ENCODE peak calls at places on chromosomes 16 and 17, in four cellular contexts. C is glutamatergic neuron, K is ovary, B is AG10803. L is an unnamed sample.

GRCh38 chr17:79066963-79067362 is 7.7 kb upstream of the ENGASE start:
- DNase-seq in C (no peak), K (no peak), B (no peak), L (no peak)

GRCh38 chr16:87127061-87127765 is 190.0 kb downstream of the C16orf95 start:
- DNase-seq in C (no peak), K (peak), B (no peak), L (no peak)

GRCh38 chr16:80466024-80466986 is 74.5 kb upstream of the DYNLRB2 start:
- DNase-seq in C (peak), K (peak), B (peak), L (peak)

GRCh38 chr17:47297661-47298400 is 25.9 kb upstream of the EFCAB13 start:
- DNase-seq in C (no peak), K (no peak), B (no peak), L (no peak)

GRCh38 chr17:55845385-55845784 is 94.5 kb downstream of the PCTP start:
- DNase-seq in C (peak), K (peak), B (peak), L (peak)

GRCh38 chr17:57195790-57196460 is 60.4 kb upstream of the MSI2 start:
- DNase-seq in C (no peak), K (no peak), B (no peak), L (no peak)

GRCh38 chr16:50570354-50570753 is 22.2 kb downstream of the NKD1 start:
- DNase-seq in C (no peak), K (no peak), B (no peak), L (no peak)

GRCh38 chr16:63714876-63715275 is 1407.0 kb downstream of the CDH11 start:
- DNase-seq in C (no peak), K (no peak), B (no peak), L (no peak)

GRCh38 chr17:59332890-59333377 is 1.5 kb downstream of the YPEL2 start:
- DNase-seq in C (no peak), K (peak), B (peak), L (no peak)

GRCh38 chr16:10226672-10227306 is 44.6 kb upstream of the GRIN2A start:
- DNase-seq in C (no peak), K (no peak), B (no peak), L (no peak)

GRCh38 chr17:69761011-69761410 is 314.0 kb upstream of the KCNJ16 start:
- DNase-seq in C (no peak), K (no peak), B (peak), L (no peak)

GRCh38 chr17:38729368-38729885 is 714 bp upstream of the CISD3 start:
- DNase-seq in C (no peak), K (no peak), B (no peak), L (no peak)

GRCh38 chr16:19135896-19136438 is 22.2 kb downstream of the ITPRIPL2 start:
- DNase-seq in C (no peak), K (no peak), B (peak), L (no peak)

GRCh38 chr17:41705271-41705991 is 6.7 kb upstream of the GAST start:
- DNase-seq in C (peak), K (peak), B (peak), L (no peak)

GRCh38 chr16:58814348-58814801 is 80.3 kb upstream of the GOT2 start:
- DNase-seq in C (peak), K (peak), B (peak), L (peak)

GRCh38 chr17:27497696-27498095 is 41.4 kb downstream of the KSR1 start:
- DNase-seq in C (no peak), K (no peak), B (peak), L (no peak)

GRCh38 chr16:11315499-11315898 is 29.8 kb upstream of the RMI2 start:
- DNase-seq in C (no peak), K (no peak), B (no peak), L (no peak)

GRCh38 chr16:15782573-15783365 is 74.1 kb downstream of the MYH11 start:
- DNase-seq in C (no peak), K (no peak), B (no peak), L (no peak)

GRCh38 chr16:72501739-72502653 is 330.0 kb upstream of the PMFBP1 start:
- DNase-seq in C (peak), K (peak), B (peak), L (peak)

GRCh38 chr16:16019488-16019887 is 70.1 kb downstream of the ABCC1 start:
- DNase-seq in C (no peak), K (no peak), B (peak), L (no peak)

DNA sequence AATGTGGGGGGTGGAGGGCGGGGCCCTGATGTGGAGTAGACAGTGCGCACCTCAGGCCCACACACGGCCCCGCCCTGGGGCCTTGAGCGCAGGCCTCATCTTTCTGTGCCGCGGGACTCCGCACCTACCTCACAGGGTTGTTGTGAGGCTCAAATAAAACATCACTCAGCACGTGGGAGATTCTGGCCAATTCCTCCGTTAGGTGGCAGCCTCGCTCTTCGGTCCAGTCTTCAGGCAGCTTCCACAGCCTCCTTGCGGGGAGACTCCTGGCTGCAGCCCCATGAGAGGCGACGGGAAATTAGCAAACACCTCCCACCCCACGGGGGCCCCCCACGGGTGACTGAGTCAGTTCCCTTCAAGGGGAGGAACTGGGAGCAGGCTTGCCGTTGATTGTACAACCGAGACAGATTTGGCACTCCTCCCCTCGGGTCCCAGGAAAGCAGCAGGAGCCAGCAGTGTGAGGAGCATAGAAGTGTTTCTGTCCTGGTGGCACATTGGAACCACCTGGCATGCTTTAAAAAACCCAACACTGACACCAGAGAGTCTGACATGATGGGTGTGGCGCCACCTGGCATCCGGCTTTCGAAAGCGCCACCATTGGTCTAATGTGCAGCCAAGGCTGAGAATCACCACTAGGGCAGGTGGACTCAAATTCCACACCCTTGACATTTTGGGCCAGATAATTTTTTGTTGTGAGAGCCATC is 7.6 kb downstream of the MRM1 start:
- DNase-seq in C (peak), K (peak), B (peak), L (no peak)
- TF ChIP-seq CTCF in C (peak), K (peak), B (peak), L (no peak)

GRCh38 chr17:2369551-2370210 is 31.2 kb downstream of the MNT start:
- DNase-seq in C (peak), K (no peak), B (no peak), L (no peak)
- TF ChIP-seq CTCF in C (peak), K (no peak), B (no peak), L (no peak)

GRCh38 chr17:35655303-35655702 is 68.2 kb downstream of the AP2B1 start:
- DNase-seq in C (no peak), K (no peak), B (no peak), L (no peak)

GRCh38 chr17:35651467-35651866 is 64.3 kb downstream of the AP2B1 start:
- DNase-seq in C (no peak), K (no peak), B (no peak), L (no peak)

DNA sequence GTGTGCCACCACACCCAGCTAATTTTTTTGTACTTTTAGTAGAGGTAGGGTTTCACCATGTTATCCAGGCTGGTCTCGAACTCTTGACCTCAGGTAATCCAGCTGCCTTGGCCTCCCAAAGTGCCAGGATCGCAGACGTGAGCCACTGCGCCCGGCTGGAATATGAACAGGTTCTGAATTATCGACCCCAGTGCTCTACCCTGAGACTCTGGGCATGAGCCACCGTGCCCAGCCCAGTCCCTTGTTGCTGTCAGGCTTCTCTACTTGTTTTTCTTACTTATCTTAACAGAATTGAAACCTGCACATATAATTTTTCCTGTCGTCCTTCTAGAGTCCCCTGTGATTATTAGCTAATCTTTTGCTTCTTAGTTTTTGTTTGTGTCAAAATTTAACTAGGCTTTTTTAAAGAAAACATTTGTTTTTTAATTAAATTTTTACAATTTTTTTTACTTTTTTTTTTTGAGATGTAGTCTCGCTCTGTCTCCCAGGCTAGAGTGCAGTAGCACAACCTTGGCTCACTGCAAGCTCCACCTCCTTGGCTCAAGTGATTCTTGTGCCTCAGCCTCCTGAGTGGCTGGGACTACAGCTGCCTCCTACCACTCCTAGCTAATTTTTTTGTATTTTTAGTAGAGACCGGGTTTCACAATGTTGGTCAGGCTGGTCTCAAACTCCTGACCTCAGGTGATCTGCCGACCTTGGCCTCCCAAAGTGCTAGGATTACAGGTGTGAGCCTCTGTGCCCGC is 66.7 kb downstream of the AP2B1 start:
- DNase-seq in C (no peak), K (no peak), B (no peak), L (no peak)
- TF ChIP-seq CTCF in C (no peak), K (no peak), B (no peak), L (no peak)

GRCh38 chr16:86016201-86016965 is 117.4 kb downstream of the IRF8 start:
- DNase-seq in C (peak), K (peak), B (peak), L (peak)
- TF ChIP-seq CTCF in C (peak), K (peak), B (peak), L (peak)

DNA sequence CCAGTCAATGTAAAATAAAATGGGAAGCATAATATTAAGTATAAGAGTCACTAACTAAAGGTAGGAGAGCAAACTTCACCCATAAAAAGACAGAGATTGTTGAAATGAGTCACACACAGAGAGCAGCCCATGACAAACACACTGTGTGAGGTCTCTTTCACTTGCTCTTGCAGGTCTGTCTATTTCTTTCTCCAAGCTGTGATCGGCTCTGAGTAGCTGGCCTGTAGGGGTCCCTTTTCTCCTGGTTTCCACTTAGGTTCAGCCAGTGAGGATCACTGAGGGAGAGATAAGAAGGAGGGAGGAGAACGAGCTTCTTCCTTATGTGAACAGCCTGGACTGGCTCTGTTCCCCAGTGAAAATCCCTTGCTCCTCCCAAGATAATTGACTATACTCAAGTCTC is 133.7 kb upstream of the HS3ST3A1 start:
- DNase-seq in C (no peak), K (no peak), B (peak), L (no peak)
- TF ChIP-seq CTCF in C (no peak), K (no peak), B (peak), L (no peak)

DNA sequence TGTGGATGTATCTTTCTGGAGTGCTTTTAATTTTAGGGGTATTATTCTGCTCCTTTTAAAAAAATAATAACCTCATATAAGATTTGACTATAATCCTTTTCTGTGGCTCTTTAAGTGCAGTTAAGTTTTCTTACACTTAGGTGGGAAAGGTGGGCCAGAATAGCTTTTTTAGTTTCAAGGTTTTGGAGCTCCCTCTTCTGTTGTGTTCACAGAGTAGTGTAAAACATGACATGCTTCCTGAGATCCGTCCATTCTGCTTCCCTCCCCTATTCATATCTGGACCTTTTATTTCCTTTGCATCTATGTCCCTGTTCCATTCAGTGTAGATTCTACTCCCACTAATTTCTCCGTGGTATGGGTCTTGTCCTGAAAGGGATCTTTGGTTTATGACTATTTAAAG is 12.8 kb downstream of the LRRC36 start:
- DNase-seq in C (no peak), K (no peak), B (peak), L (no peak)
- TF ChIP-seq CTCF in C (no peak), K (no peak), B (peak), L (peak)

DNA sequence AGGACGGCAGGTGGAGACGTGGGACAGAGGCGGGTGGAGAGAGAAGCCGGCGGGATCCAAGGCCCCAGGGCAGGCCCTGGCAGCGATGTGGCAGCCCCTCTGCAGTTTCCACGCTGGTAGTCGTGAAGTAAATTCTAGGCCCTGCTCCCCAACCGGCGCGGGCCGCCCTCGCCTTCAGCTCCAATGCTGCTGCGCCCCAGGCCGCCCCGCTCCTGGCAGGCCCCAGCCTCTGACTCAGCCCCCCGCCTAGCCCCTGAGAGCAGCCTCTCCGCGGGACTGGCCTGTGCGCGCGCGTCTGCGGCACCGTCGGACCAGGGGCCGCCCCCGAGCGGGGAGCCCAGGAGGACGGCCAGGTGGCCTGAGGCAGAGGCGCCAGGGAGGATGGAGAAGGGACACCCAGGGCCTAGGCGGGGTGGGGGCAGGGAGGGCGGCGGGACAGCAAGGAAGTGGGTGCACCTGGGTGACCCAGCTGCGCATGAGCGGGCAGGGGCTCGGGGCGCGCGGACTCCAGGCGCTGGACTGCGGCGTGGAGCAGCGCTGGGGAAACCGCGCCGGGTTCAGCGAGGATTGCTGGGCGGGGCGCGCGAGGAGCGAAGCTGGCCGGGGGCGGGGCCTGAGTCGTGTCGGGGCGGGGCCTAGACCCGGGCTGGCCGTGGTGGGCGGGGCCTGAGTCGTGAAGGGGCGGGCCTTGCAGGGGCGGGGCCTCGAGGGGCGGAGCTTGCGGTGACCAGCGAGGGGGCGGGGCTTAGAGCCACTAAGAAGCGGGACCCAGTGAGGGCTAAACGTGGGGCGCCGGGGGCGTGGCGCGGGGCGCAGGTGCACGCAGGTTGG is 29.6 kb downstream of the ZNF778 start:
- DNase-seq in C (peak), K (peak), B (peak), L (peak)
- TF ChIP-seq CTCF in C (no peak), K (no peak), B (no peak), L (no peak)

DNA sequence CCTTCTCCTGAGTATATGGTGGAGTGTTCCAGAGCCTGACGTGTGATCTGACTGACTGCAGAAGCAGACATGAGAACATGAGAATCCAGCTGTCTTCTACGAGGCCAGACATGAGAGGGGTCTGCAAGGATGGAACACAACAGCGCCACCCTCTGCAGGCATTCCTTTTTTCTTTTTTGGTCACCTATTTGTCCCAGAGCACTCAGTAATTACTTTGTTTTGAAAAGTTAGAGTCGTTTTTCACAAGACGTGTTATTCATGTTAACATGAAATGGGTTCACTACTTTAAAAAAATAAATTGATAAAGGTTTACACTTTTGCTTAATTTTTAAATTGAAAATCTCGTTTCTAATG is 43.8 kb upstream of the ATP2A3 start:
- DNase-seq in C (no peak), K (no peak), B (no peak), L (no peak)
- TF ChIP-seq CTCF in C (no peak), K (no peak), B (no peak), L (no peak)

GRCh38 chr17:5077781-5078105 is 524 bp upstream of the ZFP3 start:
- DNase-seq in C (no peak), K (no peak), B (no peak), L (no peak)

GRCh38 chr17:5080591-5080990 is 2.3 kb downstream of the ZFP3 start:
- DNase-seq in C (no peak), K (no peak), B (no peak), L (no peak)

GRCh38 chr17:5078106-5079028 is at the start of gene ZFP3:
- DNase-seq in C (peak), K (peak), B (peak), L (peak)
- TF ChIP-seq CTCF in C (peak), K (no peak), B (peak), L (peak)

DNA sequence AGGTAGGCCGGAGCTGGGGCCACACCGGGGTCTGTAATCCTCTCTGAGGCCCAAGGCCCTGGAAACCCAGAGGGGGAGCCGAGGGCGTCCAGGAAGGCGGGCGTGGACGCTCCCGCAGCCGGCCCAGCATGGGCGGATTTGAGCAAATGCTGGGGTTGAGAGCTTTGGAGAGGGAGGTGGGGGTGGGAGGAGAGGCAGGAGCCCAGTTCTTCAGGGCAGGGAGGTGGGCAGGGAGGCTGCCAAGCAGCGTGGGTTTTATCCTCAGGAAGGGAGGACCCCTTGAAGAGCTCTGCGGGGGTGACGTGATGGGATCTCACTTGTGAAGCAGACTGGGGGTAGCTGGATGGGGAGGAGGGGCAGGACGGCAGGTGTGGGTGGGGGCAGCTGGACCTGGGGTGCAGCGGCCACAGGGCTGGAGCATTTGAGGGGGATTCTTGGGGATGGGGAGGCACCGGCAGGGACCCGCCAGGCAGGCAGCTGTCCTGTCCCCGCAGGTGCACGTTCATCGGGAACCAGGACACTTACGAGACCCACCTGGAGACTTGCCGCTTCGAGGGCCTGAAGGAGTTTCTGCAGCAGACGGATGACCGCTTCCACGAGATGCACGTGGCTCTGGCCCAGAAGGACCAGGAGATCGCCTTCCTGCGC is 17.2 kb downstream of the TRAF7 start:
- DNase-seq in C (no peak), K (no peak), B (no peak), L (no peak)
- TF ChIP-seq CTCF in C (no peak), K (no peak), B (no peak), L (no peak)

L was measured in GM13976.